ENCODE peak calls at places on chromosome 2, in four cellular contexts. G is pancreas, E is fibroblast of lung, R is choroid plexus epithelial cell. T is an unnamed sample.

GRCh38 chr2:218347172-218347571 is 9.5 kb upstream of the CATIP start:
- DNase-seq in G (no peak), E (no peak), R (no peak), T (no peak)

GRCh38 chr2:203328735-203329549 is 748 bp downstream of the ABI2 start:
- DNase-seq in G (peak), E (peak), R (peak), T (no peak)

GRCh38 chr2:231308631-231309414 is 86.7 kb upstream of the B3GNT7 start:
- DNase-seq in G (no peak), E (peak), R (peak), T (peak)

GRCh38 chr2:11669454-11670291 is at the start of gene NTSR2:
- DNase-seq in G (peak), E (peak), R (peak), T (peak)

GRCh38 chr2:41955641-41956040 is 92.2 kb upstream of the PKDCC start:
- DNase-seq in G (no peak), E (no peak), R (no peak), T (no peak)

GRCh38 chr2:166897666-166898065 is 9.4 kb downstream of the XIRP2 start:
- DNase-seq in G (no peak), E (no peak), R (no peak), T (no peak)

GRCh38 chr2:207474871-207475485 is 54.8 kb upstream of the CREB1 start:
- DNase-seq in G (no peak), E (peak), R (peak), T (peak)

GRCh38 chr2:24040511-24040910 is 6.7 kb downstream of the WDCP start:
- DNase-seq in G (no peak), E (no peak), R (no peak), T (no peak)

GRCh38 chr2:138272524-138273210 is 228.9 kb upstream of the SPOPL start:
- DNase-seq in G (no peak), E (peak), R (peak), T (no peak)

GRCh38 chr2:28004086-28004485 is 113.6 kb downstream of the BABAM2 start:
- DNase-seq in G (no peak), E (peak), R (peak), T (peak)

GRCh38 chr2:120886967-120887672 is 151.5 kb downstream of the GLI2 start:
- DNase-seq in G (no peak), E (peak), R (no peak), T (no peak)

GRCh38 chr2:190948671-190949070 is 65.3 kb downstream of the STAT1 start:
- DNase-seq in G (peak), E (peak), R (peak), T (peak)

GRCh38 chr2:240340361-240340761 is 95.1 kb upstream of the GPC1 start:
- DNase-seq in G (no peak), E (no peak), R (no peak), T (no peak)

GRCh38 chr2:63842149-63843061 is 709 bp downstream of the UGP2 start:
- DNase-seq in G (peak), E (peak), R (peak), T (no peak)

GRCh38 chr2:104857262-104858221 is 3.6 kb downstream of the POU3F3 start:
- DNase-seq in G (no peak), E (peak), R (no peak), T (no peak)

GRCh38 chr2:26456701-26457224 is 21.2 kb downstream of the OTOF start:
- DNase-seq in G (no peak), E (no peak), R (no peak), T (no peak)

GRCh38 chr2:26455801-26456700 is 21.9 kb downstream of the OTOF start:
- DNase-seq in G (no peak), E (no peak), R (no peak), T (no peak)

GRCh38 chr2:26457695-26458364 is 20.1 kb downstream of the OTOF start:
- DNase-seq in G (no peak), E (peak), R (peak), T (no peak)

GRCh38 chr2:26458365-26459042 is 19.4 kb downstream of the OTOF start:
- DNase-seq in G (no peak), E (no peak), R (no peak), T (no peak)

GRCh38 chr2:26457241-26457666 is 20.7 kb downstream of the OTOF start:
- DNase-seq in G (no peak), E (no peak), R (no peak), T (no peak)
- H3K4me3 ChIP-seq in G (no peak), E (no peak), R (no peak), T (no peak)

GRCh38 chr2:101107246-101107645 is 43.9 kb downstream of the TBC1D8 start:
- DNase-seq in G (no peak), E (no peak), R (peak), T (no peak)
- TF ChIP-seq CTCF in G (no peak), E (no peak), R (no peak), T (no peak)

DNA sequence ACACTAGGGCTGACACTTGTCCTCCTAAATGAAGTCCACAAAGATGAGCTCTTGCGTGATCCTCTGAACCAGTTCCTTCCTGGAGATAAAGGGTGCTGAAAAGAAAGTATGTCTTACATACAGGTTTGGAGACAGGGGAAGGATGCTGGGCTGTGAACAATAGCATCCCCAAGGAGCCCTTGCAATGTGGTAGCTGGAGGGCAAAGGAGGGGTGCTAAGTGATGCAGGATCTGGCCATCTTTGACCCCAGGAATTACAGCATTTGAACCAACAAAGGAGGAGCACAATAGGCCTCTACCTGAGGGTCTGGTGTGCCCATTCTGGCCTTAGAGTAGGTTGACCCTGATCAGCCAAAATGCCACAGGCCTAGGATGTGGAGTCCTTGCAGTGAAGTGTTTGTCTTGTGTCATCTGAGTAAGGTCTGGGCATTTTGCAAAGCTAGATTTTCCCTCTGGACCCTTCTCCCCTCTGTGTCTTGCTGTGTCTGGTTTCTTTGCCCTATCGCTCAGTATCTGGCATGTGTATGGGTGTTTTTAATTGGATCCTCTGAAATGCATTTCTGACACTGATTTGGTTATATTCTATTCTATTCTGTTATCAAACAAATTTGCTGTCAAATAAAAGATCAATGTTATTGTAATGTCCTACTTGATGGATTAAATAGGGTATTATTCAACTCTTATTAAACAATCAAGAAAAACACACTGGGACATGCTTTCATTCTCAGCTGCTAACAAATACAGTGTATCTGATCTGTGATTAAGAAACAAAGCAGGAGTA is 364.8 kb upstream of the MEIS1 start:
- DNase-seq in G (no peak), E (no peak), R (no peak), T (no peak)
- H3K4me3 ChIP-seq in G (no peak), E (peak), R (no peak), T (no peak)

DNA sequence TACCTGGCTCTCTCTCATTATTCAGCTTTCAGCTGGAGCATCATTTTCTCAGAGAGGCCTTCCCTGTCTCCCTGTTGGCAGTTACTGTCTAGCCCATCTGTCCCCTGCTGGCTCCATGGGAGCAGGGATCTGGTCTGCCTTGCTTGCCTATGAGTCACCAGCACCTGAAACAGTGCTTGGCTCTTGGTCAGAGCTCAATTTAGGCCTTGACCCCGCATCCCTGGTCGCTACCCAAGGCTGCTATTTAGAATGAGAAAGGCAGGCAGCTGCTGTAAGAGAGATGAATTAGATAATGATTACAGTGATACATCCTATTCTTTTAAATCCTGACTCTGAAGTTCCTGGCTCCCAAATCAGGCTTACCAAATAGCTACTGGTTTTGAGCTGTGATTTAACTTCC is 32.9 kb downstream of the KCNE4 start:
- DNase-seq in G (no peak), E (peak), R (no peak), T (no peak)
- TF ChIP-seq CTCF in G (no peak), E (no peak), R (no peak), T (no peak)

GRCh38 chr2:67399144-67399543 is 2.0 kb downstream of the ETAA1 start:
- DNase-seq in G (no peak), E (no peak), R (no peak), T (no peak)

GRCh38 chr2:67394734-67395133 is 2.4 kb upstream of the ETAA1 start:
- DNase-seq in G (no peak), E (peak), R (peak), T (no peak)

GRCh38 chr2:67397143-67397986 is at the start of gene ETAA1:
- DNase-seq in G (peak), E (peak), R (peak), T (peak)

GRCh38 chr2:67400560-67401464 is 3.7 kb downstream of the ETAA1 start:
- DNase-seq in G (no peak), E (peak), R (peak), T (no peak)

DNA sequence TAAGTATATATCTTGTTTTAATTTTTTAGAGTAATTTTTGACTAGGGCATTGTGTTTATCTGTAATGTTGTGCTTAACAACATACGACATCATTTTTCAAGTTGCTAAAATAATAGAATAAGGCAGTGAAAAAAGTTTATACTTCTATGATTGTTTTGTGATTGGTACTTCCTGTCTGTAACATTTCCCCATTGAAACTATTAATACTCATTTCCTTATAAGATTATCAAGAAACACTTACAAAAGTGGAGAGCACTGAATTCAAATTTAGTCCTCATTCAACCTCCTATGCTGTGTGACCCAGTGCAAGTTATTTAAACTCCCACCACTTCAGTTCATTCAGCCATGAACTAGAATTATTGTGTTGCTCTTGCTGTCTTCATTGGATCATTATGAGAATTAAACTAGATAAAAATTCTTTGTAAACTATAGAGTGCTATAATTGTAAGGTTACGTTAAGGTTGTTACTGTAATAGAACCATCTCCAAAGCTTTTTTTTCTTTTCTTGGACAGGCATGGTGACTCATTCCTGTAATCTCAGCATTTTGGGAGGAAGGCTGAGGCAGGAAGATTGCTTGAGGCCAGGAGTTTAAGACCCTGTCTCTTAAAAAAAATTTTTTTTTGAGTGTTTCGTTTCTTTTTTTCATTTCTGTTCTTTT is 2.8 kb downstream of the ETAA1 start:
- DNase-seq in G (no peak), E (peak), R (peak), T (no peak)
- H3K4me3 ChIP-seq in G (no peak), E (peak), R (no peak), T (no peak)

DNA sequence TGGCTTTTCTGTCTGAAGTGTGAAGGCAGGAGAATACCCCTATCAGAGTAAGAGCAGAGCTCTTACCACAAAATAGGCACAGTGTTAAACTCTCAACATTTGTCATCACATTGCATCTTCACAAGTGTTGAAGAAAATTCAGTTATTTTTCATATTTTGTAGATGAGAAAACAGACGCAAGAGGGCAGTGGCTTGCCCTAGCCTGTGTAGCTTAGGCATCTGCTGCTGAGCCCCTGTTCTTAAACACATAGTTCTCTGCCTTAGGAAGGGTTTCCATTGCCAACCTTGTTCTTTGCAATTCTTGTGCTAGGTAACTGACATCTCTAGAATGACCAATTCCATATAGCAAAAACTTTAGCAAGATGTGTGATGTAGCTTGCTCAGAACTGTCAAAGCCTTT is 112.7 kb upstream of the RMDN2 start:
- DNase-seq in G (no peak), E (no peak), R (peak), T (no peak)
- TF ChIP-seq CTCF in G (no peak), E (peak), R (peak), T (no peak)

GRCh38 chr2:156321243-156321904 is 11.1 kb downstream of the NR4A2 start:
- DNase-seq in G (peak), E (no peak), R (no peak), T (no peak)
- H3K4me3 ChIP-seq in G (peak), E (peak), R (peak), T (peak)

GRCh38 chr2:127174176-127174575 is 45.9 kb downstream of the CYP27C1 start:
- DNase-seq in G (no peak), E (peak), R (peak), T (no peak)
- TF ChIP-seq CTCF in G (no peak), E (peak), R (peak), T (peak)

GRCh38 chr2:127423476-127423840 is 5.2 kb downstream of the PROC start:
- DNase-seq in G (no peak), E (no peak), R (no peak), T (no peak)
- H3K4me3 ChIP-seq in G (peak), E (peak), R (peak), T (peak)

T was measured in astrocyte of the cerebellum.